ENCODE peak calls at places on chromosomes 4 and X, in six cellular contexts. One of them, this sample, is unnamed.

GRCh38 chrX:28120076-28120475 is 138.8 kb upstream of the DCAF8L1 start:
- DNase-seq in epithelial cell of esophagus: peak
- DNase-seq in AG09309: no peak
- DNase-seq in uterus: no peak
- DNase-seq in AG10803: no peak
- DNase-seq in astrocyte of the cerebellum: no peak
- DNase-seq in this sample: no peak

GRCh38 chrX:97860206-97860605 is 976.5 kb downstream of the RPA4 start:
- DNase-seq in astrocyte of the cerebellum: peak
- DNase-seq in AG09309: peak
- DNase-seq in uterus: no peak
- DNase-seq in AG10803: no peak
- DNase-seq in epithelial cell of esophagus: peak
- DNase-seq in this sample: no peak

GRCh38 chr4:21454196-21454595 is 494.4 kb downstream of the KCNIP4 start:
- DNase-seq in epithelial cell of esophagus: no peak
- DNase-seq in uterus: no peak
- DNase-seq in astrocyte of the cerebellum: no peak
- DNase-seq in AG10803: no peak
- DNase-seq in AG09309: no peak
- DNase-seq in this sample: no peak

GRCh38 chr4:150358691-150359090 is 223.3 kb upstream of the MAB21L2 start:
- DNase-seq in AG10803: no peak
- DNase-seq in AG09309: no peak
- DNase-seq in uterus: no peak
- DNase-seq in epithelial cell of esophagus: no peak
- DNase-seq in astrocyte of the cerebellum: no peak
- DNase-seq in this sample: no peak

GRCh38 chrX:55522577-55523254 is 33.1 kb upstream of the USP51 start:
- DNase-seq in epithelial cell of esophagus: no peak
- DNase-seq in AG09309: no peak
- DNase-seq in astrocyte of the cerebellum: no peak
- DNase-seq in AG10803: no peak
- DNase-seq in uterus: no peak
- DNase-seq in this sample: no peak

GRCh38 chr4:15117270-15117946 is 115.1 kb downstream of the CPEB2 start:
- DNase-seq in AG10803: no peak
- DNase-seq in epithelial cell of esophagus: no peak
- DNase-seq in astrocyte of the cerebellum: no peak
- DNase-seq in AG09309: no peak
- DNase-seq in uterus: no peak
- DNase-seq in this sample: no peak

GRCh38 chr4:174122705-174123104 is 160.8 kb downstream of the FBXO8 start:
- DNase-seq in AG09309: no peak
- DNase-seq in AG10803: peak
- DNase-seq in astrocyte of the cerebellum: no peak
- DNase-seq in uterus: no peak
- DNase-seq in epithelial cell of esophagus: no peak
- DNase-seq in this sample: no peak

GRCh38 chr4:185286571-185286970 is 77.2 kb downstream of the SNX25 start:
- DNase-seq in AG09309: no peak
- DNase-seq in epithelial cell of esophagus: no peak
- DNase-seq in uterus: no peak
- DNase-seq in astrocyte of the cerebellum: no peak
- DNase-seq in AG10803: no peak
- DNase-seq in this sample: no peak

GRCh38 chr4:38013461-38014366 is 53.5 kb downstream of the PTTG2 start:
- DNase-seq in epithelial cell of esophagus: peak
- DNase-seq in astrocyte of the cerebellum: peak
- DNase-seq in AG09309: no peak
- DNase-seq in AG10803: peak
- DNase-seq in uterus: no peak
- DNase-seq in this sample: no peak

GRCh38 chr4:78545275-78546246 is 6.0 kb upstream of the ANXA3 start:
- DNase-seq in uterus: no peak
- DNase-seq in epithelial cell of esophagus: no peak
- DNase-seq in astrocyte of the cerebellum: no peak
- DNase-seq in AG09309: no peak
- DNase-seq in AG10803: peak
- DNase-seq in this sample: no peak

GRCh38 chr4:124931050-124931449 is 218.5 kb upstream of the ANKRD50 start:
- DNase-seq in epithelial cell of esophagus: no peak
- DNase-seq in astrocyte of the cerebellum: peak
- DNase-seq in uterus: no peak
- DNase-seq in AG10803: no peak
- DNase-seq in AG09309: no peak
- DNase-seq in this sample: no peak

GRCh38 chr4:25343671-25344070 is 31.1 kb downstream of the ZCCHC4 start:
- DNase-seq in uterus: no peak
- DNase-seq in AG09309: no peak
- DNase-seq in epithelial cell of esophagus: no peak
- DNase-seq in astrocyte of the cerebellum: no peak
- DNase-seq in AG10803: peak
- DNase-seq in this sample: no peak

GRCh38 chr4:71198958-71199357 is 139.9 kb upstream of the SLC4A4 start:
- DNase-seq in epithelial cell of esophagus: no peak
- DNase-seq in astrocyte of the cerebellum: no peak
- DNase-seq in AG10803: no peak
- DNase-seq in uterus: no peak
- DNase-seq in AG09309: no peak
- DNase-seq in this sample: no peak

GRCh38 chr4:113404846-113405245 is 355.4 kb downstream of the ANK2 start:
- DNase-seq in epithelial cell of esophagus: no peak
- DNase-seq in AG09309: no peak
- DNase-seq in uterus: no peak
- DNase-seq in AG10803: no peak
- DNase-seq in astrocyte of the cerebellum: no peak
- DNase-seq in this sample: no peak

GRCh38 chr4:185540487-185541125 is 5.3 kb upstream of the PDLIM3 start:
- DNase-seq in AG09309: no peak
- DNase-seq in epithelial cell of esophagus: no peak
- DNase-seq in astrocyte of the cerebellum: no peak
- DNase-seq in AG10803: no peak
- DNase-seq in uterus: no peak
- DNase-seq in this sample: no peak

GRCh38 chrX:147646949-147647717 is 264.6 kb upstream of the FMR1 start:
- DNase-seq in uterus: no peak
- DNase-seq in epithelial cell of esophagus: no peak
- DNase-seq in astrocyte of the cerebellum: no peak
- DNase-seq in AG10803: no peak
- DNase-seq in AG09309: no peak
- DNase-seq in this sample: no peak

GRCh38 chrX:110180176-110180927 is 137.5 kb downstream of the AMMECR1 start:
- DNase-seq in uterus: peak
- DNase-seq in astrocyte of the cerebellum: peak
- DNase-seq in AG09309: peak
- DNase-seq in AG10803: peak
- DNase-seq in epithelial cell of esophagus: peak
- DNase-seq in this sample: no peak

GRCh38 chr4:2757426-2757825 is 1.3 kb upstream of the TNIP2 start:
- DNase-seq in AG10803: no peak
- DNase-seq in epithelial cell of esophagus: no peak
- DNase-seq in uterus: no peak
- DNase-seq in AG09309: no peak
- DNase-seq in astrocyte of the cerebellum: no peak
- DNase-seq in this sample: no peak

GRCh38 chrX:119252716-119253115 is 16.6 kb downstream of the PGRMC1 start:
- DNase-seq in uterus: no peak
- DNase-seq in epithelial cell of esophagus: no peak
- DNase-seq in AG09309: no peak
- DNase-seq in AG10803: no peak
- DNase-seq in astrocyte of the cerebellum: no peak
- DNase-seq in this sample: no peak

GRCh38 chr4:133320576-133321170 is 171.6 kb downstream of the PCDH10 start:
- DNase-seq in epithelial cell of esophagus: peak
- DNase-seq in astrocyte of the cerebellum: peak
- DNase-seq in AG10803: no peak
- DNase-seq in uterus: no peak
- DNase-seq in AG09309: no peak
- DNase-seq in this sample: no peak
- TF ChIP-seq CTCF in epithelial cell of esophagus: peak
- TF ChIP-seq CTCF in astrocyte of the cerebellum: peak
- TF ChIP-seq CTCF in AG10803: peak
- TF ChIP-seq CTCF in uterus: peak
- TF ChIP-seq CTCF in AG09309: peak
- TF ChIP-seq CTCF in this sample: peak

GRCh38 chr4:52961666-52962412 is 99.7 kb downstream of the RASL11B start:
- DNase-seq in epithelial cell of esophagus: no peak
- DNase-seq in uterus: no peak
- DNase-seq in AG09309: no peak
- DNase-seq in astrocyte of the cerebellum: no peak
- DNase-seq in AG10803: peak
- DNase-seq in this sample: no peak

GRCh38 chr4:52958232-52958631 is 96.1 kb downstream of the RASL11B start:
- DNase-seq in AG10803: peak
- DNase-seq in AG09309: no peak
- DNase-seq in uterus: no peak
- DNase-seq in epithelial cell of esophagus: no peak
- DNase-seq in astrocyte of the cerebellum: no peak
- DNase-seq in this sample: no peak

GRCh38 chr4:52957220-52957686 is 95.1 kb downstream of the RASL11B start:
- DNase-seq in uterus: peak
- DNase-seq in AG10803: peak
- DNase-seq in astrocyte of the cerebellum: no peak
- DNase-seq in epithelial cell of esophagus: no peak
- DNase-seq in AG09309: no peak
- DNase-seq in this sample: no peak

GRCh38 chr4:52957791-52958190 is 95.7 kb downstream of the RASL11B start:
- DNase-seq in uterus: no peak
- DNase-seq in astrocyte of the cerebellum: no peak
- DNase-seq in AG09309: no peak
- DNase-seq in epithelial cell of esophagus: no peak
- DNase-seq in AG10803: peak
- DNase-seq in this sample: no peak

DNA sequence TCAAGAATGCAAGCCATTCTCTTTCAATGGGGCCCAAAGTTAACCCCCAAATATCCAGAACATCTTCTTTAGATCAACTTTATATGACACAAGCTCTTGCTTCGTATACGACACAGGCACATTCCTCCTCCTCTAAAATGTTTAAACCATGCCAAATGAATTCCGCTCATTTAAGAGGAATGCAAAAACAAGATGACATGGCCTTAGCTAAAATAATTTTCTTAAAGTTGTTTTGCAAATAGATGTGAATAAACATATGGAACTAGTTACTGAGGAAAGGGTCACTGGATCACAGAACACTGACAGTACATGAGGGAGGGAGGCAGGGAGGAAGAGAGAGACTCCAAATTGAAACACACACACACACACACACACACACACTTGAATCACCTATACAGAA is 97.4 kb downstream of the RASL11B start:
- DNase-seq in astrocyte of the cerebellum: no peak
- DNase-seq in AG09309: peak
- DNase-seq in AG10803: peak
- DNase-seq in uterus: no peak
- DNase-seq in epithelial cell of esophagus: no peak
- DNase-seq in this sample: no peak
- TF ChIP-seq CTCF in astrocyte of the cerebellum: no peak
- TF ChIP-seq CTCF in AG09309: no peak
- TF ChIP-seq CTCF in AG10803: no peak
- TF ChIP-seq CTCF in uterus: no peak
- TF ChIP-seq CTCF in epithelial cell of esophagus: no peak
- TF ChIP-seq CTCF in this sample: no peak

GRCh38 chrX:76931518-76931917 is 504.0 kb downstream of the MAGEE1 start:
- DNase-seq in uterus: no peak
- DNase-seq in epithelial cell of esophagus: no peak
- DNase-seq in AG09309: no peak
- DNase-seq in astrocyte of the cerebellum: no peak
- DNase-seq in AG10803: no peak
- DNase-seq in this sample: no peak
- TF ChIP-seq CTCF in uterus: no peak
- TF ChIP-seq CTCF in epithelial cell of esophagus: no peak
- TF ChIP-seq CTCF in AG09309: no peak
- TF ChIP-seq CTCF in astrocyte of the cerebellum: no peak
- TF ChIP-seq CTCF in AG10803: no peak
- TF ChIP-seq CTCF in this sample: no peak

DNA sequence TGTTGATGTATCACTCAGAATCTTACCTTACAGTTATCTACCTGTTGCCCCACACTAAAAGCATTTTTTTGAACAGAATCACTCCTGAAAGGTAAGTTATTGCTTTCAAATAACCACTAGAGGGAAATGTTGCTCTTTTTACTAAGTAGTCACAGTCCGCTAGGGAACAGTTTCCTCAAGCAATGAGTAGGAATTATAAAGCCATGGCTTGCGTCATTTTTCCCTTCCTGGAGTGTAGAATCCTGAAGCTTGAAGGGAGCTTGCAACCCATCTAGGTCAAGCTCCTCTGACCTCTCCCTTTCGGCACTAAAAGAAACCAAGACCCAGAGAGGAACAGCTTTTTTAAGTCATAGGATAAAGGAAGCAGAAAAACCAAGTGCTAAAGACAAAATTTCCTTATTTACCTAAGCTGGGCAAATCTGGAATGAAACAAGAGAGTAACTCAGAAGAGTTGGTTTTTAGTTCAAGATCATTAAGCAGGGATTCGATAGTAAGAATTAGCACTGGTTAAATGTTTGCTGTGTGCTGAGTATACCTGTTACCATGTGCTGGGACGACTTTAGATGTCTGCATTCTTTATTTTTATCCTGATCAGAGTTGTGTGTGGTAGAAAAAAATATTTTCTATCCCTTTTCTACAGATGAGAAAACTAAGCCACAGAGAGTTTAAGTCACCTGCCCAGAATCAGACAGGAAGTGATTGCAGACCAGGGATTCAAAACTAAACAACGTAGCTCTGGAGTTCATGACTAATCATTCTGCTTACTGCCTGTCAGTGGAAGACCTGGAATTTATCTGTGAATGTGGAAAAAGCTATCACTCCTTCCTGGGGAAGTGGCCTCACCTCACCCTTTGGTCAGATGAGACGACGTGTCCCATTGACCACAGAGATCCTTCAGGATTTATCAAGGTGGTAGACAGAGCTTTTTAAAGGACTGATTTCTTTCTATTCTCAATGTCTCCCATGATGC is 631.5 kb downstream of the RAB28 start:
- DNase-seq in uterus: peak
- DNase-seq in AG09309: peak
- DNase-seq in epithelial cell of esophagus: peak
- DNase-seq in AG10803: peak
- DNase-seq in astrocyte of the cerebellum: peak
- DNase-seq in this sample: no peak
- TF ChIP-seq CTCF in uterus: peak
- TF ChIP-seq CTCF in AG09309: peak
- TF ChIP-seq CTCF in epithelial cell of esophagus: peak
- TF ChIP-seq CTCF in AG10803: peak
- TF ChIP-seq CTCF in astrocyte of the cerebellum: peak
- TF ChIP-seq CTCF in this sample: peak